ENCODE peak calls at places on chromosomes 4 and X, in eight cellular contexts. One of them, this sample, is unnamed.
A peak's percentile ranks its signal among the peaks of the same experiment; 100 is the strongest.

GRCh38 chrX:67544871-67545771 is 1.3 kb downstream of the AR start:
- DNase-seq in A549: no peak
- DNase-seq in SK-N-SH: peak; percentile 15
- DNase-seq in HepG2: no peak
- DNase-seq in WTC11: peak; percentile 19
- DNase-seq in endothelial cell of umbilical vein: peak; percentile 57
- DNase-seq in NB4: peak; percentile 11
- DNase-seq in GM12878: no peak
- DNase-seq in this sample: no peak

GRCh38 chr4:39814403-39815185 is 116.7 kb downstream of the UBE2K start:
- DNase-seq in A549: peak; percentile 28
- DNase-seq in SK-N-SH: peak; percentile 24
- DNase-seq in HepG2: peak; percentile 43
- DNase-seq in WTC11: no peak
- DNase-seq in endothelial cell of umbilical vein: no peak
- DNase-seq in NB4: peak; percentile 20
- DNase-seq in GM12878: no peak
- DNase-seq in this sample: no peak

GRCh38 chrX:109270580-109271484 is 211.1 kb downstream of the GUCY2F start:
- DNase-seq in A549: no peak
- DNase-seq in SK-N-SH: no peak
- DNase-seq in HepG2: no peak
- DNase-seq in WTC11: no peak
- DNase-seq in endothelial cell of umbilical vein: no peak
- DNase-seq in NB4: peak; percentile 5
- DNase-seq in GM12878: peak; percentile 97
- DNase-seq in this sample: no peak

GRCh38 chr4:119039779-119040178 is 95.9 kb upstream of the MYOZ2 start:
- DNase-seq in A549: no peak
- DNase-seq in SK-N-SH: no peak
- DNase-seq in HepG2: no peak
- DNase-seq in WTC11: peak; percentile 62
- DNase-seq in endothelial cell of umbilical vein: no peak
- DNase-seq in NB4: peak; percentile 14
- DNase-seq in GM12878: no peak
- DNase-seq in this sample: no peak

GRCh38 chr4:140871368-140871767 is 115.2 kb upstream of the TBC1D9 start:
- DNase-seq in A549: no peak
- DNase-seq in SK-N-SH: no peak
- DNase-seq in HepG2: no peak
- DNase-seq in WTC11: no peak
- DNase-seq in endothelial cell of umbilical vein: no peak
- DNase-seq in NB4: no peak
- DNase-seq in GM12878: no peak
- DNase-seq in this sample: no peak

GRCh38 chr4:142817442-142817841 is 28.7 kb downstream of the INPP4B start:
- DNase-seq in A549: no peak
- DNase-seq in SK-N-SH: no peak
- DNase-seq in HepG2: no peak
- DNase-seq in WTC11: no peak
- DNase-seq in endothelial cell of umbilical vein: no peak
- DNase-seq in NB4: peak; percentile 58
- DNase-seq in GM12878: no peak
- DNase-seq in this sample: no peak

GRCh38 chr4:182325848-182326255 is 82.7 kb downstream of the TENM3 start:
- DNase-seq in A549: no peak
- DNase-seq in SK-N-SH: no peak
- DNase-seq in HepG2: no peak
- DNase-seq in WTC11: no peak
- DNase-seq in endothelial cell of umbilical vein: no peak
- DNase-seq in NB4: no peak
- DNase-seq in GM12878: no peak
- DNase-seq in this sample: no peak

GRCh38 chr4:33802578-33802977 is 2441.7 kb downstream of the ARAP2 start:
- DNase-seq in A549: no peak
- DNase-seq in SK-N-SH: no peak
- DNase-seq in HepG2: no peak
- DNase-seq in WTC11: no peak
- DNase-seq in endothelial cell of umbilical vein: no peak
- DNase-seq in NB4: no peak
- DNase-seq in GM12878: no peak
- DNase-seq in this sample: no peak

DNA sequence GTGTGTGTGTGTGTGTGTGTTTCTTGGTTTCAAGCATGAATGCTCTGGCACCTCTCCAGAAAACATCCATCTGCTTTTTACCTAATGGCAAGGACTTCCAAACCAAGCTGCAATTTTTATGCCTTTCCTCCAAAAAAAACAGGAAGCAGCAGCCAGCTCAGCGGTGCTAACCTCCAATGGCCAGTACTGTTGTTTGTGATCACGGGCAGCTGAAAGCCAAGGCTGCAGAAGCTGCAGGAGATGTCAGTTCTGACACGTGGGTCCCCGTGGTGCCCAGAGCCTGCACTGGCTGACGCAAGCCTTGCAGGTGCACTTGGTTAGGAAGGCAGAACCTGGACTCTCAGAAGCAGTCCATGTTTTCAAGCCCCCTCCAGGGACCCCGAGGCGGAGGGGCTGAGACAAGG is 313.6 kb upstream of the DDX53 start:
- DNase-seq in A549: no peak
- DNase-seq in SK-N-SH: peak; percentile 35
- DNase-seq in HepG2: no peak
- DNase-seq in WTC11: peak; percentile 9
- DNase-seq in endothelial cell of umbilical vein: peak; percentile 92
- DNase-seq in NB4: peak; percentile 4
- DNase-seq in GM12878: no peak
- DNase-seq in this sample: no peak
- TF ChIP-seq MAX in A549: no peak
- TF ChIP-seq MAX in SK-N-SH: no peak
- TF ChIP-seq MAX in HepG2: no peak
- TF ChIP-seq MAX in WTC11: no peak
- TF ChIP-seq MAX in endothelial cell of umbilical vein: peak; percentile 14
- TF ChIP-seq MAX in NB4: no peak
- TF ChIP-seq MAX in GM12878: no peak
- TF ChIP-seq MAX in this sample: no peak

DNA sequence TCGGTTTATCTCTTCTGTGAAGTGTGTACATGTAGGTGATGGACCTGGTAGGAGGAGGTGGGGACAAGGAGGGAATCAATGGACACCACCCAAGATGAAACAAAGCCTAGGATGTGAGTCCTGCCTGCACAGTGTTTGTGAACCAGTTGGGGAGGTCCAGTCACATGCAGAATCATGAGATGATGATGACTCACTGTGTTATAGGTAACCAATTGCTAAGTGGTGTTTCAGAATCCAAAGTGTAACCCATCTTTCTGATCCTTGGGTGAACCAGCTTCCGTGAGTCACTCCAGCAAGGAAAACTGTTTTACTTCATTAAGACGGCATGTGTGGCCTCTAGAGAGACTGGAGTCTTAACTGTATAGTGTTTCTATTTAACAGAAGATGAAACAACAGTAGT is 57.9 kb upstream of the HPF1 start:
- DNase-seq in A549: peak; percentile 38
- DNase-seq in SK-N-SH: no peak
- DNase-seq in HepG2: peak; percentile 2
- DNase-seq in WTC11: no peak
- DNase-seq in endothelial cell of umbilical vein: no peak
- DNase-seq in NB4: no peak
- DNase-seq in GM12878: no peak
- DNase-seq in this sample: no peak
- TF ChIP-seq MAX in A549: no peak
- TF ChIP-seq MAX in SK-N-SH: no peak
- TF ChIP-seq MAX in HepG2: no peak
- TF ChIP-seq MAX in WTC11: no peak
- TF ChIP-seq MAX in endothelial cell of umbilical vein: no peak
- TF ChIP-seq MAX in NB4: no peak
- TF ChIP-seq MAX in GM12878: no peak
- TF ChIP-seq MAX in this sample: no peak

GRCh38 chr4:41880840-41881831 is 54.1 kb upstream of the TMEM33 start:
- DNase-seq in A549: no peak
- DNase-seq in SK-N-SH: peak; percentile 65
- DNase-seq in HepG2: no peak
- DNase-seq in WTC11: peak; percentile 38
- DNase-seq in endothelial cell of umbilical vein: no peak
- DNase-seq in NB4: no peak
- DNase-seq in GM12878: no peak
- DNase-seq in this sample: no peak
- TF ChIP-seq MAX in A549: no peak
- TF ChIP-seq MAX in SK-N-SH: no peak
- TF ChIP-seq MAX in HepG2: no peak
- TF ChIP-seq MAX in WTC11: no peak
- TF ChIP-seq MAX in endothelial cell of umbilical vein: no peak
- TF ChIP-seq MAX in NB4: no peak
- TF ChIP-seq MAX in GM12878: no peak
- TF ChIP-seq MAX in this sample: no peak

DNA sequence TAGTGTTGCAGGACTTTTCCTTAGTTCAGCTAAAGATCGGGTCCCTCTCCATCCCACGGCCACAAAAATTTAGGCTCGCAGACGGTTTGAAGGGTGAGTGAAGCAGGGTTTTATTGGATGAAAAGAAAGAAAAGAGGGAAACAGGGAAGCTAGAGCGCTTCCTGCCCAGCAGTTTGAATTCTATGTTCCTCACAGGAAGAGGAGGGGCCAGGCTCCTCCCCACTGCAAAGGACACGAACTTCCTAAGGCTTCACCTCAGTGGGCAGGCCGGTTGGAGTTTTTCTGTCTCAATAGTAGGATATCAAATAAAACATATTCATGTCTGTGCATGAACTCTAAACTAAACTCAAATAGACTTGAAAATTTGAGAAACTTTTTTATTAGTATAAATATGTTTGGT is 27.4 kb downstream of the DAPP1 start:
- DNase-seq in A549: no peak
- DNase-seq in SK-N-SH: no peak
- DNase-seq in HepG2: no peak
- DNase-seq in WTC11: no peak
- DNase-seq in endothelial cell of umbilical vein: no peak
- DNase-seq in NB4: no peak
- DNase-seq in GM12878: no peak
- DNase-seq in this sample: no peak
- TF ChIP-seq MAX in A549: no peak
- TF ChIP-seq MAX in SK-N-SH: no peak
- TF ChIP-seq MAX in HepG2: no peak
- TF ChIP-seq MAX in WTC11: no peak
- TF ChIP-seq MAX in endothelial cell of umbilical vein: no peak
- TF ChIP-seq MAX in NB4: no peak
- TF ChIP-seq MAX in GM12878: no peak
- TF ChIP-seq MAX in this sample: no peak

GRCh38 chrX:154602766-154603437 is 16.2 kb downstream of the CTAG1B start:
- DNase-seq in A549: no peak
- DNase-seq in SK-N-SH: no peak
- DNase-seq in HepG2: no peak
- DNase-seq in WTC11: no peak
- DNase-seq in endothelial cell of umbilical vein: no peak
- DNase-seq in NB4: no peak
- DNase-seq in GM12878: no peak
- DNase-seq in this sample: no peak

GRCh38 chrX:154600962-154601374 is 16.0 kb downstream of the CTAG1A start:
- DNase-seq in A549: no peak
- DNase-seq in SK-N-SH: no peak
- DNase-seq in HepG2: no peak
- DNase-seq in WTC11: no peak
- DNase-seq in endothelial cell of umbilical vein: no peak
- DNase-seq in NB4: no peak
- DNase-seq in GM12878: no peak
- DNase-seq in this sample: no peak

GRCh38 chrX:154599531-154599930 is 14.6 kb downstream of the CTAG1A start:
- DNase-seq in A549: no peak
- DNase-seq in SK-N-SH: no peak
- DNase-seq in HepG2: no peak
- DNase-seq in WTC11: no peak
- DNase-seq in endothelial cell of umbilical vein: no peak
- DNase-seq in NB4: no peak
- DNase-seq in GM12878: no peak
- DNase-seq in this sample: no peak

GRCh38 chrX:154603438-154604430 is 15.3 kb downstream of the CTAG1B start:
- DNase-seq in A549: peak; percentile 36
- DNase-seq in SK-N-SH: no peak
- DNase-seq in HepG2: no peak
- DNase-seq in WTC11: no peak
- DNase-seq in endothelial cell of umbilical vein: peak; percentile 24
- DNase-seq in NB4: peak; percentile 7
- DNase-seq in GM12878: no peak
- DNase-seq in this sample: no peak

GRCh38 chrX:154602226-154602625 is 16.9 kb downstream of the CTAG1B start:
- DNase-seq in A549: no peak
- DNase-seq in SK-N-SH: no peak
- DNase-seq in HepG2: no peak
- DNase-seq in WTC11: no peak
- DNase-seq in endothelial cell of umbilical vein: no peak
- DNase-seq in NB4: no peak
- DNase-seq in GM12878: no peak
- DNase-seq in this sample: no peak
- TF ChIP-seq MAX in A549: no peak
- TF ChIP-seq MAX in SK-N-SH: no peak
- TF ChIP-seq MAX in HepG2: no peak
- TF ChIP-seq MAX in WTC11: no peak
- TF ChIP-seq MAX in endothelial cell of umbilical vein: no peak
- TF ChIP-seq MAX in NB4: no peak
- TF ChIP-seq MAX in GM12878: no peak
- TF ChIP-seq MAX in this sample: no peak

DNA sequence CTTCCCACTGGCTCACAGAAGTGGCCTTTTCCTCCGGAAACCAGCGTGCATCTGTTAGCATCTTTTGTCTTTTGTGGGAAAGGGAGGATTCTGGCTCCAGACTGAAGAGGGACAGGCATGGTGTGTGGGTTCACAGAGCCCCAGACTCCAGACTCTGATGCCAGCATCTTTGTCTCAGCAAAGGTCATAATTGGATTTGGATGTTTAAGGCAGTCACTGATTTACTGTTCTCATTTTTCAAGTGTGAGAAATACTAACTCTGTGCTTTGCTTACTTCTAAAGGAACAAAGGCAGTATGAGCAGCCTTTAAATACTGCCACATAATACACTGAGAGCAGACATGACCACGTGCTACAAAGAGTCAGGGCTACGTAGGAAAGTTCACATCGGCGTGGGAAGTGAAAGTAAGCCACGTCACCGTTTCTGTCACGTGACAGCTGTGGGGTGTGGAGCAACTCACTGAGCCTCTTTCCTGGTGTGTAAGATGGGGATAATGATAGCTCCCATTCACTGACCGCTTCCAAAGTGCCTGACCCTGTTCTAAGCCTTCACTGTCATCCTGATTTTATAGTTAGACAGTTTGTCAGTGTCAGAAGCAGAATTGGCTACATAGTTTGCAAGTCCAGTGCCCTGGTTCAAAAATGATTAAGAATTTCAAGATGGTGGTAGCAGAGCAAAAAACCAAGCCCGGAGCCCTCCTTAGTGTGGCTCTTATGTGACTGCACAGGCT is 24.8 kb upstream of the TMSB4X start:
- DNase-seq in A549: no peak
- DNase-seq in SK-N-SH: no peak
- DNase-seq in HepG2: no peak
- DNase-seq in WTC11: no peak
- DNase-seq in endothelial cell of umbilical vein: peak; percentile 85
- DNase-seq in NB4: peak; percentile 83
- DNase-seq in GM12878: peak; percentile 99
- DNase-seq in this sample: peak; percentile 89
- TF ChIP-seq MAX in A549: no peak
- TF ChIP-seq MAX in SK-N-SH: peak; percentile 86
- TF ChIP-seq MAX in HepG2: no peak
- TF ChIP-seq MAX in WTC11: no peak
- TF ChIP-seq MAX in endothelial cell of umbilical vein: peak; percentile 96
- TF ChIP-seq MAX in NB4: peak; percentile 97
- TF ChIP-seq MAX in GM12878: peak; percentile 91
- TF ChIP-seq MAX in this sample: peak; percentile 87